ENCODE peak calls at places on chromosomes 3 and 15, in four cellular contexts. R is A549, K is ovary, O is gastrocnemius medialis. Z is an unnamed sample.

GRCh38 chr3:171028025-171028778 is 1.7 kb upstream of the SLC2A2 start:
- DNase-seq in R (no peak), O (no peak), K (peak; percentile 78), Z (no peak)

GRCh38 chr15:29364429-29365078 is 94.9 kb upstream of the NSMCE3 start:
- DNase-seq in R (peak; percentile 33), O (no peak), K (no peak), Z (no peak)

GRCh38 chr3:105367063-105367405 is 325 bp downstream of the ALCAM start:
- DNase-seq in K (peak; percentile 54), O (no peak), R (peak; percentile 18), Z (no peak)

GRCh38 chr15:99703603-99704443 is 29.4 kb downstream of the LYSMD4 start:
- DNase-seq in R (peak; percentile 62), K (no peak), O (no peak), Z (no peak)

GRCh38 chr15:101026686-101027272 is 107.6 kb downstream of the LRRK1 start:
- DNase-seq in K (peak; percentile 74), R (no peak), O (no peak), Z (peak; percentile 52)

GRCh38 chr3:18444597-18445420 is 19.7 kb upstream of the SATB1 start:
- DNase-seq in O (no peak), R (peak; percentile 65), K (peak; percentile 79), Z (peak; percentile 91)

GRCh38 chr3:35500641-35501353 is 138.5 kb upstream of the ARPP21 start:
- DNase-seq in K (no peak), R (no peak), O (no peak), Z (no peak)

GRCh38 chr15:62068071-62068786 is 1.5 kb downstream of the C2CD4A start:
- DNase-seq in K (peak; percentile 51), R (peak; percentile 29), O (no peak), Z (no peak)

GRCh38 chr15:100200287-100200772 is 141.4 kb downstream of the ADAMTS17 start:
- DNase-seq in O (no peak), K (peak; percentile 42), R (no peak), Z (peak; percentile 80)

GRCh38 chr15:80250614-80251504 is 1.2 kb downstream of the CTXND1 start:
- DNase-seq in R (no peak), O (no peak), K (no peak), Z (peak; percentile 50)
- TF ChIP-seq POLR2A in R (no peak), O (no peak), K (no peak), Z (no peak)

DNA sequence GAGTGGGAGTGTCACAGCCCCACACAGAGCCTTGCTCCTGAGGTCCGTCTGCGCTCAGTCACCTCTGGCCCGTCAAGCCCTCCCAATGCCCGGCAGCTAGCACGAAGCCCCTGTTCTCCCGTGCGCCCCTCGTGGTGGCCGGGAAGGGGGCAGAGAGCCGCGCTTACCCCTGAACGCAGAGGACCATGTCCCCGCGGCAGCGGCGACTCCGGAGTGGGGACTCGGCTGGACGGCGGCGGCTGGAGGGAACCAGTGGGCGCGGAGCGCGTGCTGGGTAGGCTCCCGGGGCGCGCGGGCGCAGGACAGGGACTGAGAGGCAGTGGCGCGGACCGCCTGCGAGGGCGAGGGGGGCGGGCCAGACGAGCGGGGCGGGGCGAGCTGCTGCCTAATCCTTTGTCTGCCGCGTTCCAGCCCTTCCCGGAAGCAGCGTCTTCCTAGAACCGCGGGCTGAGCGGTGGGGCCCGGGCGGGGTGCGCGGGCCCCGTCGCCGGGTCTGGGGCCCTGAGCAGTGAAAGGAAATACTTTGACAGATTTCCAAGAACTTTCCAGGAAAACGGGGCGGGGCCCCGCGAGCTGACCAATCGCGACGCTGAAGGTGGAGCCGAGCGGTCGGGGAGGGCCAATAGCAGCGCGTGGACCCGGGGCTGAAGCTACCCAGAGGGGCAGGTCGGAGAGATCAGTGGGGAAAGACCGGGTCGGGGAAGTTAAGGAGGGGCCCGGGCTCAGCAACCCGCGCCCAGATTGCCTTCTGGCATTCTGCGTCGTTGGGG is at the start of gene CISH:
- DNase-seq in K (peak; percentile 97), R (peak; percentile 83), O (peak; percentile 90), Z (peak; percentile 93)
- TF ChIP-seq POLR2A in K (peak; percentile 71), R (peak; percentile 43), O (peak; percentile 96), Z (peak; percentile 63)

GRCh38 chr15:31157644-31158069 is 56.1 kb upstream of the TRPM1 start:
- DNase-seq in K (peak; percentile 56), R (no peak), O (no peak), Z (no peak)
- TF ChIP-seq POLR2A in K (no peak), R (no peak), O (no peak), Z (no peak)

GRCh38 chr15:78103406-78104118 is 11.2 kb downstream of the SH2D7 start:
- DNase-seq in R (no peak), O (no peak), K (no peak), Z (no peak)
- TF ChIP-seq POLR2A in R (no peak), O (no peak), K (no peak), Z (no peak)

DNA sequence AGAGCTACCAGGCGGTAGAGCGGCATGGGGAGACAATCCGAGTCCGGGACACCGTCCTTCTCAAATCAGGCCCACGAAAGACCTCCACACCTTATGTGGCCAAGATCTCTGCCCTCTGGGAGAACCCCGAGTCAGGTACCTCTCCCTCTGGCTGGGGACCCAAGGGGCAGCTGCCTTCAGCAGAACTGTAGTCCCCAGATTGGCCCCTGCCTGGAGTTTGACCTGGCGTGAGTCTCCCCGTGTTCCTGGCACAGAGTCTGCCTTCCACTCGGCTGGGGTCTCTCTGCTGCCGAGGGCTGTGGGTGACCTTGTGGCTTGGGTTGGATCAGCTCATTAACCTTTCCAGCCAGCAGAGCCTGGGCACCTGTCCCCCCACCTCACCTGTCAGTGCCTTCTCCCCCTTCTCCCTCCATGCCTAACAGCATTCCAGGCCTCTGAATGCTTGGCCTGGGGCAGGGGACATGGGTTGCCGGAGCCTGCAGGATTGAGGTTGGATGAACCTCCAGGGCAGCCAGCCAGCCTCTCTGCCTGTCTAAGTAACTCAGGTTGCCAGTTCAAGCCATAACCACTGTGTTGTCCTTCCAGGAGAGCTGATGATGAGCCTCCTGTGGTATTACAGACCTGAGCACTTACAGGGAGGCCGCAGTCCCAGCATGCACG is 6.8 kb upstream of the CHST14 start:
- DNase-seq in K (no peak), R (no peak), O (no peak), Z (no peak)
- TF ChIP-seq POLR2A in K (no peak), R (no peak), O (no peak), Z (no peak)

DNA sequence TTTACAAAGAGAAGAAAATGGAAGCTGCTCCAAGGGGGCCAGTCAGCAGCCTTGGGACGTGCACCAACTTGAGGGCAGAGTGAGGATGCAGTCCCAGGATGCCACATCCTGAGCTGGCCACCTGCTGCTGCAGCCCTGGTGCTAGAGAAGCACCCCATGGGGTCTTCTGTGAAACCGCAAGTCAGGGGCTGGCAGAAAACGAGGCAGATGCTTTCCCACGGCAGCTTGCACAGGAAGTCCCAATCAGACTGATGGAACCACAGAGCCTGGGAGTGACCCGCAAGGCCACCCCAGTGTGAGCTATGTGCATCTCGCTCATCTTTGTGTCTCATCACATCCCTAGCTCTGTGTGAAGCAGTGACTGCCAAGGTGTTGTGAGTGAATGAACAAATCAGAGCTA is 76.5 kb downstream of the NUP210 start:
- DNase-seq in O (no peak), K (no peak), R (no peak), Z (no peak)
- TF ChIP-seq POLR2A in O (no peak), K (no peak), R (no peak), Z (no peak)

DNA sequence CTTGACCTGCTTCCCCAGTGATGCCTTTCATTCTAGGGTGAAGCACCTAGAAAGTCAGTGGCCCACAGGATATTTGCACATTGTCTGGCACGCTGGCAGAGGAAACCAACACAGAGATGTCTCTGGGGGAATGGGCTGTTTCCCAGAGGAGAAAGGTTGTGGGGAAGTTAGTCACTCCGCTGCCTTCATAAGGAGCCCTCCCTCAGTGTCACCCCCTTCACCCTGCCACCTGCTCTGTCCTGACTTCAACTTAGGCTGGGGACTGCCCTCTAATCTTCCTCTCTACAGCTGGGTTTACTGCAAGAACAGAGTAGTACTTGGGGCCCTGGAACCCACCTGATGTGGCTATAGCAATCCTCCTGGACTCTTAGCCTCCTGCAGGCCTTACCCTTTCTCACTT is 5.7 kb downstream of the KLHDC8B start:
- DNase-seq in O (no peak), R (no peak), K (no peak), Z (no peak)
- TF ChIP-seq POLR2A in O (no peak), R (no peak), K (no peak), Z (no peak)

GRCh38 chr15:90231028-90232017 is 2.4 kb downstream of the CIB1 start:
- DNase-seq in R (no peak), K (no peak), O (no peak), Z (no peak)
- TF ChIP-seq POLR2A in R (no peak), K (no peak), O (no peak), Z (no peak)

GRCh38 chr3:182451871-182452270 is 341.4 kb upstream of the ATP11B start:
- DNase-seq in O (no peak), K (no peak), R (no peak), Z (no peak)

GRCh38 chr3:182460303-182460702 is 333.0 kb upstream of the ATP11B start:
- DNase-seq in K (no peak), O (no peak), R (no peak), Z (no peak)

GRCh38 chr3:182450942-182451607 is 342.2 kb upstream of the ATP11B start:
- DNase-seq in K (no peak), R (no peak), O (no peak), Z (no peak)

GRCh38 chr3:182455011-182455410 is 338.3 kb upstream of the ATP11B start:
- DNase-seq in R (no peak), K (no peak), O (no peak), Z (no peak)
- TF ChIP-seq POLR2A in R (no peak), K (no peak), O (no peak), Z (no peak)

GRCh38 chr3:13484861-13485590 is 4.9 kb downstream of the HDAC11 start:
- DNase-seq in R (no peak), K (peak; percentile 74), O (peak; percentile 91), Z (no peak)
- TF ChIP-seq POLR2A in R (no peak), K (no peak), O (no peak), Z (no peak)